ENCODE peak calls at places on chromosome 11, in six cellular contexts. J, U, B, S, M and P are unnamed samples.

GRCh38 chr11:126918556-126918955 is 82.0 kb downstream of the KIRREL3 start:
- DNase-seq in M (no peak), B (no peak), J (no peak), U (no peak), S (no peak), P (no peak)

GRCh38 chr11:117586392-117586791 is 210.6 kb downstream of the DSCAML1 start:
- DNase-seq in J (no peak), U (no peak), M (no peak), B (no peak), S (no peak), P (no peak)

GRCh38 chr11:70100791-70101190 is 22.7 kb downstream of the ANO1 start:
- DNase-seq in M (no peak), J (no peak), U (no peak), S (no peak), B (no peak), P (no peak)

GRCh38 chr11:79081441-79082124 is 359.2 kb downstream of the TENM4 start:
- DNase-seq in M (no peak), B (no peak), S (no peak), U (no peak), J (no peak), P (no peak)

GRCh38 chr11:31557991-31558390 is 48.4 kb downstream of the ELP4 start:
- DNase-seq in U (no peak), J (no peak), B (no peak), M (no peak), S (no peak), P (no peak)

GRCh38 chr11:126646701-126647209 is 291.3 kb downstream of the ST3GAL4 start:
- DNase-seq in S (no peak), B (no peak), M (no peak), U (no peak), J (no peak), P (peak)

GRCh38 chr11:1505480-1505879 is 18.9 kb upstream of the MOB2 start:
- DNase-seq in U (no peak), S (peak), B (no peak), M (no peak), J (no peak), P (no peak)

GRCh38 chr11:66266378-66267038 is 1.9 kb upstream of the RAB1B start:
- DNase-seq in S (no peak), B (no peak), U (peak), J (no peak), M (no peak), P (no peak)

GRCh38 chr11:117044287-117045035 is 53.8 kb downstream of the SIK3 start:
- DNase-seq in M (no peak), S (no peak), U (no peak), J (no peak), B (no peak), P (no peak)

GRCh38 chr11:17352925-17353227 is 1.3 kb downstream of the NCR3LG1 start:
- DNase-seq in M (peak), S (peak), B (peak), J (peak), U (peak), P (no peak)

GRCh38 chr11:17354070-17354924 is 2.7 kb downstream of the NCR3LG1 start:
- DNase-seq in S (no peak), J (peak), M (peak), B (peak), U (no peak), P (peak)

GRCh38 chr11:17351171-17351509 is 460 bp upstream of the NCR3LG1 start:
- DNase-seq in S (no peak), J (no peak), M (no peak), B (no peak), U (no peak), P (no peak)

GRCh38 chr11:17351510-17352176 is at the start of gene NCR3LG1:
- DNase-seq in U (peak), J (peak), B (peak), M (peak), S (peak), P (no peak)

GRCh38 chr11:17353228-17354021 is 1.8 kb downstream of the NCR3LG1 start:
- DNase-seq in J (peak), B (peak), S (peak), U (peak), M (peak), P (peak)
- TF ChIP-seq POLR2A in J (no peak), B (peak), S (peak), U (no peak), M (no peak), P (peak)

DNA sequence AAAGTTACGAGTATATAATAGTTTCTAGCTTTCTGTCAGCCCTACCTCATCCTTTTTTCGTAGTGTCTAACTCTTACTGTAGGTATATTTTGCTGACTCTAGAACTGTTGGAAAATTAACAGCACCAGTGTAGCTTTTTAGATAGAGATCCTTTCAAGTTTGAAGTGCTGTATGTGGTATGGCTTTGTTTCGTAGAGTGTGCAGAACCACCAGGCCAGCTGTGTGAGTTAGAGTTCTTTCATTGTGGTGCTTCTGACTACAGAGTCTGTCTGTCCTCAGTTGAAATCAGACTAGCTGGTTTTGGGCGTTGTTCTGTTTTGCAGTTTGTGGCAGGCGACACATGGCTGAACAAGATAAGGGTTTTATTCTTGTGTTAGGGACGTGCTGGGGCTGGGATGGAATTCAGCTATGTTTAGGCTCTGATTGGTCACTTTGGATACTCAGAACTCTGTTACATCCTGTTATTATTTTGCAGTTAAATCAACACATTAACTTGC is 3.2 kb downstream of the ARHGEF12 start:
- DNase-seq in B (no peak), S (no peak), J (peak), M (no peak), U (no peak), P (no peak)
- TF ChIP-seq POLR2A in B (no peak), S (peak), J (no peak), M (no peak), U (no peak), P (no peak)

GRCh38 chr11:122105009-122105828 is 10.8 kb downstream of the BLID start:
- DNase-seq in B (no peak), M (no peak), U (no peak), S (no peak), J (no peak), P (no peak)
- TF ChIP-seq POLR2A in B (no peak), M (no peak), U (no peak), S (no peak), J (no peak), P (no peak)

DNA sequence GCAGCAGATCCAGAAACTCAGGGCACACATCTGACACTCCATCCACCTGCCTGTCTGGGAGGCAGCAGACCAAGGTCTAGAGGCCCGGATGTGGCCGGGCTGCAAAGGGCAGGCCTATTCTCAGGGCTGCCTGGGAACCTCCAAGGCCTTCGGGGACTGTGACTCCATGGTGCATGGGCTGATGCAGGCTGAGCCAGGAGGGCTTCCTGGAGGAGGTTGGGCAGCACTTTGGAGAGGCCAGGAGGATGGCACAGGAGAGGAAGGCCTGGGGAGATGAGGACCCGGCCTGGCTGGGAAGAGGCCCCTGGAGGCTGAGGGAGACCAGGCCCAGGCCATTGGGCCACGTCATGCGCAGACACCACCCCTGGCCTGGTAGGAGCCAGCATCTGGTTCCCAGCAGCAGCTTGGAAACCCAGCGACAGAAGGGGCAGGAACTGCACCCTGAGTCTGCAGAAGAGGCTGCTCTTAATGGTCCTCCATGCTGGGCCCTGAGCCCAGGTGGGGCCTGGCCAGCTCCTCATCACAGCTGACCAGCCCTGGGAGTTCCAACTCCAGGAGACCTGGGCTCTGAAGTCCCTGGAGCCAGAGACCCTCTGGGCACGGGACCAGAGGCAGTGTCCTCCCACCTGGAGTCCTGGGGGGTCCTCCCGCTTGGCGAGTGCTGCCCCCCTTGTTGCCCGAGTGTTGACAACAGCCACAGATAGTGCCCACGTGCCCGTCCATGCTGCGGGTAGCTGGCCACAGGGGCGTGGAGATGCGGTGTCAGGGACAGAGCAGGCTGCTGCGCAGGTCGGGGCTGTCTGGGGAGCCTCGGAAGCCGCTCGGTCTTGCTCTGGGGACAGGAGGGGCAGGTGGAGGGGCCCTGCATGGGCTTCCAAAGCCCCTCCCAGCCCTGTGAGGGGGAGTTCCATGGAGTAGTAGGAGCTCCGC is 5.5 kb downstream of the PHLDA2 start:
- DNase-seq in J (no peak), S (no peak), U (no peak), B (no peak), M (no peak), P (no peak)
- TF ChIP-seq POLR2A in J (no peak), S (no peak), U (no peak), B (no peak), M (no peak), P (no peak)

GRCh38 chr11:47981667-47982404 is 1.5 kb downstream of the PTPRJ start:
- DNase-seq in B (no peak), U (peak), S (peak), J (no peak), M (no peak), P (peak)

GRCh38 chr11:47977651-47978050 is 2.7 kb upstream of the PTPRJ start:
- DNase-seq in S (no peak), J (no peak), B (no peak), U (no peak), M (no peak), P (no peak)

GRCh38 chr11:47980907-47981621 is 705 bp downstream of the PTPRJ start:
- DNase-seq in J (no peak), U (peak), M (peak), B (peak), S (peak), P (no peak)

GRCh38 chr11:47979378-47980092 is 824 bp upstream of the PTPRJ start:
- DNase-seq in B (no peak), S (no peak), M (no peak), J (no peak), U (no peak), P (no peak)

GRCh38 chr11:47980093-47980906 is at the start of gene PTPRJ:
- DNase-seq in U (peak), J (no peak), S (peak), M (peak), B (peak), P (peak)
- TF ChIP-seq POLR2A in U (no peak), J (no peak), S (peak), M (no peak), B (peak), P (peak)

GRCh38 chr11:12110714-12111481 is 508 bp downstream of the MICAL2 start:
- DNase-seq in M (peak), S (peak), J (no peak), B (peak), U (peak), P (no peak)
- TF ChIP-seq POLR2A in M (no peak), S (peak), J (no peak), B (peak), U (no peak), P (peak)

GRCh38 chr11:59144579-59145345 is 2.1 kb downstream of the FAM111A start:
- DNase-seq in S (peak), J (peak), B (peak), M (peak), U (peak), P (peak)
- TF ChIP-seq POLR2A in S (no peak), J (no peak), B (peak), M (no peak), U (no peak), P (peak)

GRCh38 chr11:75445315-75445953 is 12.4 kb upstream of the KLHL35 start:
- DNase-seq in J (peak), B (peak), S (peak), M (peak), U (peak), P (peak)
- TF ChIP-seq POLR2A in J (no peak), B (no peak), S (no peak), M (no peak), U (no peak), P (no peak)

GRCh38 chr11:87368151-87368550 is 330.4 kb downstream of the TMEM135 start:
- DNase-seq in U (no peak), M (no peak), B (no peak), J (no peak), S (no peak), P (no peak)
- TF ChIP-seq POLR2A in U (no peak), M (no peak), B (no peak), J (no peak), S (no peak), P (no peak)

GRCh38 chr11:18105802-18106574 is at the start of gene SAAL1:
- DNase-seq in J (peak), B (peak), S (peak), U (peak), M (peak), P (peak)
- TF ChIP-seq POLR2A in J (no peak), B (peak), S (peak), U (no peak), M (peak), P (peak)